ENCODE peak calls at places on chromosomes 5 and 9, in nine cellular contexts. One of them, this sample, is unnamed.

GRCh38 chr5:14806452-14806851 is 65.1 kb downstream of the ANKH start:
- DNase-seq in mucosa of descending colon: peak; percentile 15
- DNase-seq in T1000: no peak
- DNase-seq in HT1080: no peak
- DNase-seq in lung: no peak
- DNase-seq in NCI-H526 treated with DMSO at 0.1 percent for 48 hours: no peak
- DNase-seq in AG04450: peak; percentile 26
- DNase-seq in CD4-positive, alpha-beta memory T cell: no peak
- DNase-seq in endodermal cell: peak; percentile 35
- DNase-seq in this sample: no peak

GRCh38 chr9:119959846-119960545 is 590.8 kb upstream of the BRINP1 start:
- DNase-seq in NCI-H526 treated with DMSO at 0.1 percent for 48 hours: no peak
- DNase-seq in CD4-positive, alpha-beta memory T cell: no peak
- DNase-seq in HT1080: no peak
- DNase-seq in lung: no peak
- DNase-seq in endodermal cell: no peak
- DNase-seq in mucosa of descending colon: no peak
- DNase-seq in T1000: no peak
- DNase-seq in AG04450: no peak
- DNase-seq in this sample: no peak

GRCh38 chr5:59134770-59135169 is 551.9 kb downstream of the RAB3C start:
- DNase-seq in lung: no peak
- DNase-seq in CD4-positive, alpha-beta memory T cell: no peak
- DNase-seq in HT1080: no peak
- DNase-seq in mucosa of descending colon: no peak
- DNase-seq in NCI-H526 treated with DMSO at 0.1 percent for 48 hours: no peak
- DNase-seq in T1000: no peak
- DNase-seq in AG04450: no peak
- DNase-seq in endodermal cell: no peak
- DNase-seq in this sample: no peak

GRCh38 chr5:88236866-88237642 is 31.6 kb downstream of the TMEM161B start:
- DNase-seq in endodermal cell: no peak
- DNase-seq in lung: no peak
- DNase-seq in T1000: no peak
- DNase-seq in mucosa of descending colon: no peak
- DNase-seq in CD4-positive, alpha-beta memory T cell: no peak
- DNase-seq in HT1080: peak; percentile 54
- DNase-seq in AG04450: no peak
- DNase-seq in NCI-H526 treated with DMSO at 0.1 percent for 48 hours: no peak
- DNase-seq in this sample: no peak

GRCh38 chr5:9362600-9362999 is 183.3 kb downstream of the SEMA5A start:
- DNase-seq in mucosa of descending colon: no peak
- DNase-seq in lung: no peak
- DNase-seq in CD4-positive, alpha-beta memory T cell: no peak
- DNase-seq in endodermal cell: no peak
- DNase-seq in AG04450: no peak
- DNase-seq in NCI-H526 treated with DMSO at 0.1 percent for 48 hours: no peak
- DNase-seq in HT1080: no peak
- DNase-seq in T1000: no peak
- DNase-seq in this sample: no peak

GRCh38 chr5:170267431-170268152 is 30.0 kb downstream of the LCP2 start:
- DNase-seq in NCI-H526 treated with DMSO at 0.1 percent for 48 hours: peak; percentile 65
- DNase-seq in endodermal cell: peak; percentile 93
- DNase-seq in T1000: no peak
- DNase-seq in lung: peak; percentile 66
- DNase-seq in HT1080: peak; percentile 62
- DNase-seq in CD4-positive, alpha-beta memory T cell: peak; percentile 83
- DNase-seq in AG04450: peak; percentile 27
- DNase-seq in mucosa of descending colon: peak; percentile 62
- DNase-seq in this sample: peak; percentile 37

GRCh38 chr5:137310051-137310730 is 188.9 kb downstream of the SPOCK1 start:
- DNase-seq in AG04450: peak; percentile 78
- DNase-seq in endodermal cell: no peak
- DNase-seq in lung: no peak
- DNase-seq in NCI-H526 treated with DMSO at 0.1 percent for 48 hours: no peak
- DNase-seq in T1000: no peak
- DNase-seq in CD4-positive, alpha-beta memory T cell: no peak
- DNase-seq in HT1080: peak; percentile 92
- DNase-seq in mucosa of descending colon: no peak
- DNase-seq in this sample: no peak

GRCh38 chr5:150517272-150518152 is 9.6 kb downstream of the NDST1 start:
- DNase-seq in HT1080: peak; percentile 91
- DNase-seq in T1000: peak; percentile 75
- DNase-seq in AG04450: peak; percentile 85
- DNase-seq in lung: peak; percentile 88
- DNase-seq in CD4-positive, alpha-beta memory T cell: no peak
- DNase-seq in mucosa of descending colon: peak; percentile 93
- DNase-seq in NCI-H526 treated with DMSO at 0.1 percent for 48 hours: no peak
- DNase-seq in endodermal cell: no peak
- DNase-seq in this sample: peak; percentile 18

GRCh38 chr5:97547999-97548797 is 365.2 kb upstream of the RIOK2 start:
- DNase-seq in lung: no peak
- DNase-seq in CD4-positive, alpha-beta memory T cell: no peak
- DNase-seq in AG04450: no peak
- DNase-seq in endodermal cell: no peak
- DNase-seq in T1000: no peak
- DNase-seq in HT1080: no peak
- DNase-seq in mucosa of descending colon: no peak
- DNase-seq in NCI-H526 treated with DMSO at 0.1 percent for 48 hours: no peak
- DNase-seq in this sample: no peak

GRCh38 chr9:132486706-132487350 is 76.8 kb downstream of the CFAP77 start:
- DNase-seq in NCI-H526 treated with DMSO at 0.1 percent for 48 hours: peak; percentile 35
- DNase-seq in T1000: no peak
- DNase-seq in CD4-positive, alpha-beta memory T cell: peak; percentile 87
- DNase-seq in lung: no peak
- DNase-seq in mucosa of descending colon: peak; percentile 8
- DNase-seq in HT1080: no peak
- DNase-seq in AG04450: no peak
- DNase-seq in endodermal cell: no peak
- DNase-seq in this sample: no peak

GRCh38 chr9:120441446-120442279 is 138.3 kb downstream of the CDK5RAP2 start:
- DNase-seq in CD4-positive, alpha-beta memory T cell: no peak
- DNase-seq in endodermal cell: no peak
- DNase-seq in HT1080: no peak
- DNase-seq in mucosa of descending colon: no peak
- DNase-seq in T1000: no peak
- DNase-seq in lung: no peak
- DNase-seq in AG04450: peak; percentile 47
- DNase-seq in NCI-H526 treated with DMSO at 0.1 percent for 48 hours: no peak
- DNase-seq in this sample: no peak

GRCh38 chr5:359301-359897 is 37.9 kb downstream of the AHRR start:
- DNase-seq in endodermal cell: no peak
- DNase-seq in HT1080: no peak
- DNase-seq in AG04450: no peak
- DNase-seq in NCI-H526 treated with DMSO at 0.1 percent for 48 hours: no peak
- DNase-seq in CD4-positive, alpha-beta memory T cell: no peak
- DNase-seq in T1000: no peak
- DNase-seq in mucosa of descending colon: no peak
- DNase-seq in lung: no peak
- DNase-seq in this sample: no peak

GRCh38 chr5:122492675-122493074 is 180.6 kb downstream of the SNCAIP start:
- DNase-seq in lung: no peak
- DNase-seq in CD4-positive, alpha-beta memory T cell: no peak
- DNase-seq in HT1080: peak; percentile 16
- DNase-seq in AG04450: no peak
- DNase-seq in T1000: no peak
- DNase-seq in mucosa of descending colon: peak; percentile 42
- DNase-seq in endodermal cell: peak; percentile 50
- DNase-seq in NCI-H526 treated with DMSO at 0.1 percent for 48 hours: no peak
- DNase-seq in this sample: peak; percentile 24

GRCh38 chr5:129746884-129747283 is 1.0 kb upstream of the MINAR2 start:
- DNase-seq in AG04450: no peak
- DNase-seq in lung: no peak
- DNase-seq in endodermal cell: no peak
- DNase-seq in CD4-positive, alpha-beta memory T cell: no peak
- DNase-seq in NCI-H526 treated with DMSO at 0.1 percent for 48 hours: no peak
- DNase-seq in T1000: no peak
- DNase-seq in HT1080: no peak
- DNase-seq in mucosa of descending colon: no peak
- DNase-seq in this sample: no peak

GRCh38 chr5:132214491-132214890 is 13.2 kb downstream of the P4HA2 start:
- DNase-seq in HT1080: no peak
- DNase-seq in NCI-H526 treated with DMSO at 0.1 percent for 48 hours: no peak
- DNase-seq in T1000: no peak
- DNase-seq in lung: no peak
- DNase-seq in mucosa of descending colon: no peak
- DNase-seq in AG04450: no peak
- DNase-seq in endodermal cell: no peak
- DNase-seq in CD4-positive, alpha-beta memory T cell: no peak
- DNase-seq in this sample: no peak

GRCh38 chr5:10337986-10338385 is 15.5 kb upstream of the MARCHF6 start:
- DNase-seq in T1000: no peak
- DNase-seq in AG04450: no peak
- DNase-seq in NCI-H526 treated with DMSO at 0.1 percent for 48 hours: no peak
- DNase-seq in CD4-positive, alpha-beta memory T cell: no peak
- DNase-seq in mucosa of descending colon: no peak
- DNase-seq in endodermal cell: no peak
- DNase-seq in HT1080: no peak
- DNase-seq in lung: no peak
- DNase-seq in this sample: no peak

GRCh38 chr5:172002840-172003512 is 3.5 kb downstream of the FBXW11 start:
- DNase-seq in HT1080: no peak
- DNase-seq in lung: no peak
- DNase-seq in CD4-positive, alpha-beta memory T cell: no peak
- DNase-seq in NCI-H526 treated with DMSO at 0.1 percent for 48 hours: no peak
- DNase-seq in AG04450: no peak
- DNase-seq in endodermal cell: no peak
- DNase-seq in mucosa of descending colon: no peak
- DNase-seq in T1000: no peak
- DNase-seq in this sample: no peak

GRCh38 chr9:132190966-132191365 is 29.1 kb downstream of the NTNG2 start:
- DNase-seq in endodermal cell: no peak
- DNase-seq in CD4-positive, alpha-beta memory T cell: no peak
- DNase-seq in NCI-H526 treated with DMSO at 0.1 percent for 48 hours: no peak
- DNase-seq in T1000: no peak
- DNase-seq in mucosa of descending colon: no peak
- DNase-seq in HT1080: no peak
- DNase-seq in lung: no peak
- DNase-seq in AG04450: no peak
- DNase-seq in this sample: no peak

GRCh38 chr5:179198865-179199645 is 138.9 kb downstream of the ZNF354C start:
- DNase-seq in CD4-positive, alpha-beta memory T cell: no peak
- DNase-seq in AG04450: no peak
- DNase-seq in NCI-H526 treated with DMSO at 0.1 percent for 48 hours: no peak
- DNase-seq in endodermal cell: no peak
- DNase-seq in HT1080: no peak
- DNase-seq in lung: no peak
- DNase-seq in mucosa of descending colon: no peak
- DNase-seq in T1000: no peak
- DNase-seq in this sample: no peak

This sample was measured in HCT116.